ENCODE peak calls at places on chromosomes 7 and 10, in four cellular contexts. Z, M, H and K are unnamed samples.

GRCh38 chr10:46787321-46787615 is 124.0 kb upstream of the PTPN20 start:
- DNase-seq in H (no peak), M (peak), Z (peak), K (peak)

GRCh38 chr10:51895209-51895608 is 195.8 kb upstream of the CSTF2T start:
- DNase-seq in H (no peak), M (peak), Z (peak), K (peak)

GRCh38 chr10:90885176-90885575 is 13.4 kb downstream of the RPP30 start:
- DNase-seq in H (no peak), Z (peak), M (peak), K (no peak)

GRCh38 chr10:13890617-13891541 is 304.1 kb downstream of the PRPF18 start:
- DNase-seq in Z (peak), H (no peak), M (peak), K (no peak)

GRCh38 chr10:4684434-4684833 is 141.6 kb upstream of the AKR1E2 start:
- DNase-seq in Z (no peak), H (no peak), M (no peak), K (no peak)

GRCh38 chr10:113304726-113305125 is 248.1 kb upstream of the HABP2 start:
- DNase-seq in M (no peak), Z (no peak), H (no peak), K (no peak)

GRCh38 chr10:49089152-49089788 is 26.1 kb downstream of the VSTM4 start:
- DNase-seq in M (no peak), Z (no peak), H (no peak), K (no peak)

GRCh38 chr10:64116731-64117130 is 595.5 kb downstream of the REEP3 start:
- DNase-seq in Z (no peak), H (no peak), M (no peak), K (no peak)

GRCh38 chr7:90892213-90892612 is 296.1 kb downstream of the CDK14 start:
- DNase-seq in H (no peak), M (no peak), Z (no peak), K (no peak)

GRCh38 chr7:107660381-107661080 is at the start of gene SLC26A4:
- DNase-seq in M (no peak), Z (no peak), H (no peak), K (no peak)

GRCh38 chr10:114684085-114684821 is 26.2 kb upstream of the ABLIM1 start:
- DNase-seq in Z (no peak), H (no peak), M (no peak), K (peak)

GRCh38 chr10:116565533-116565932 is 19.8 kb downstream of the PNLIP start:
- DNase-seq in H (no peak), M (no peak), Z (no peak), K (no peak)

GRCh38 chr10:70592746-70593512 is 9.6 kb downstream of the PRF1 start:
- DNase-seq in Z (no peak), M (no peak), H (no peak), K (no peak)

GRCh38 chr10:30637881-30638467 is 8.4 kb upstream of the LYZL2 start:
- DNase-seq in Z (peak), M (peak), H (peak), K (peak)

GRCh38 chr10:47418321-47418720 is 34.2 kb upstream of the ZNF488 start:
- DNase-seq in H (no peak), M (no peak), Z (no peak), K (no peak)

GRCh38 chr7:66352071-66352470 is 146.9 kb downstream of the TPST1 start:
- DNase-seq in M (no peak), H (no peak), Z (peak), K (no peak)

GRCh38 chr10:132294561-132295320 is 13.0 kb downstream of the STK32C start:
- DNase-seq in H (no peak), M (no peak), Z (no peak), K (no peak)

GRCh38 chr7:98628916-98629525 is 11.9 kb downstream of the NPTX2 start:
- DNase-seq in H (no peak), Z (no peak), M (no peak), K (no peak)

GRCh38 chr10:79196470-79197461 is 128.0 kb downstream of the ZMIZ1 start:
- DNase-seq in H (peak), M (peak), Z (no peak), K (peak)

GRCh38 chr7:44411306-44411705 is 79.2 kb downstream of the NUDCD3 start:
- DNase-seq in M (no peak), H (no peak), Z (no peak), K (no peak)

GRCh38 chr7:84469034-84469433 is 274.4 kb upstream of the SEMA3A start:
- DNase-seq in M (no peak), Z (no peak), H (no peak), K (no peak)

GRCh38 chr7:50315739-50316671 is 11.5 kb downstream of the IKZF1 start:
- DNase-seq in Z (no peak), M (no peak), H (no peak), K (no peak)

GRCh38 chr7:87475359-87476178 is at the start of gene ABCB4:
- DNase-seq in Z (no peak), H (no peak), M (no peak), K (no peak)

GRCh38 chr10:101029520-101030309 is 1.2 kb downstream of the PDZD7 start:
- DNase-seq in H (no peak), Z (no peak), M (no peak), K (no peak)

GRCh38 chr10:28754930-28755718 is 77.8 kb downstream of the BAMBI start:
- DNase-seq in H (no peak), M (no peak), Z (peak), K (peak)

GRCh38 chr10:99370993-99371392 is 41.8 kb downstream of the CNNM1 start:
- DNase-seq in Z (no peak), M (no peak), H (peak), K (no peak)

GRCh38 chr7:10956528-10956927 is 17.1 kb upstream of the PHF14 start:
- DNase-seq in M (no peak), H (no peak), Z (no peak), K (no peak)

GRCh38 chr7:23106801-23107713 is 1.5 kb downstream of the KLHL7 start:
- DNase-seq in Z (no peak), M (no peak), H (no peak), K (no peak)

GRCh38 chr10:43963379-43963778 is 314.7 kb upstream of the ZNF32 start:
- DNase-seq in Z (no peak), H (no peak), M (no peak), K (no peak)